ENCODE peak calls at places on chromosome 10, in five cellular contexts. E is GM23338, R is HCT116, V is hepatocyte, X is GM23248. B is an unnamed sample.

GRCh38 chr10:29712108-29712507 is 77.3 kb upstream of the SVIL start:
- DNase-seq in E (peak; percentile 89), R (no peak), V (no peak), X (no peak), B (no peak)

GRCh38 chr10:8344756-8345155 is 290.3 kb downstream of the GATA3 start:
- DNase-seq in E (no peak), R (no peak), V (no peak), X (no peak), B (no peak)

GRCh38 chr10:132806126-132807061 is 20.4 kb upstream of the NKX6-2 start:
- DNase-seq in E (no peak), R (no peak), V (no peak), X (no peak), B (no peak)

GRCh38 chr10:111522551-111522950 is 445.7 kb downstream of the ADRA2A start:
- DNase-seq in E (no peak), R (no peak), V (no peak), X (no peak), B (no peak)

GRCh38 chr10:116038259-116038658 is 234.7 kb downstream of the GFRA1 start:
- DNase-seq in E (no peak), R (no peak), V (no peak), X (peak; percentile 69), B (no peak)

GRCh38 chr10:15483215-15483970 is 112.3 kb upstream of the FAM171A1 start:
- DNase-seq in E (no peak), R (no peak), V (no peak), X (no peak), B (no peak)

GRCh38 chr10:123614888-123615287 is 51.3 kb upstream of the GPR26 start:
- DNase-seq in E (peak; percentile 97), R (peak; percentile 16), V (peak; percentile 91), X (peak; percentile 67), B (peak; percentile 61)

GRCh38 chr10:68332259-68333057 is at the start of gene PBLD:
- DNase-seq in E (peak; percentile 93), R (peak; percentile 43), V (peak; percentile 87), X (peak; percentile 86), B (peak; percentile 69)

GRCh38 chr10:74738985-74739567 is 87.3 kb upstream of the KAT6B start:
- DNase-seq in E (peak; percentile 62), R (no peak), V (no peak), X (peak; percentile 10), B (peak; percentile 97)

GRCh38 chr10:6494934-6495592 is 85.0 kb downstream of the PRKCQ start:
- DNase-seq in E (no peak), R (no peak), V (no peak), X (peak; percentile 11), B (no peak)

GRCh38 chr10:71600856-71601255 is 118.7 kb downstream of the C10orf105 start:
- DNase-seq in E (no peak), R (no peak), V (no peak), X (peak; percentile 94), B (no peak)

GRCh38 chr10:3129581-3130340 is 42.8 kb downstream of the PITRM1 start:
- DNase-seq in E (no peak), R (no peak), V (no peak), X (no peak), B (no peak)

GRCh38 chr10:97676770-97677581 is 10.1 kb downstream of the AVPI1 start:
- DNase-seq in E (peak; percentile 75), R (no peak), V (peak; percentile 78), X (peak; percentile 69), B (peak; percentile 39)

GRCh38 chr10:111756541-111757061 is 427.0 kb downstream of the GPAM start:
- DNase-seq in E (peak; percentile 87), R (peak; percentile 79), V (peak; percentile 78), X (peak; percentile 82), B (peak; percentile 57)

GRCh38 chr10:1665262-1665661 is 72.1 kb downstream of the ADARB2 start:
- DNase-seq in E (no peak), R (no peak), V (no peak), X (no peak), B (no peak)

GRCh38 chr10:24873281-24873683 is 79.1 kb downstream of the PRTFDC1 start:
- DNase-seq in E (no peak), R (no peak), V (peak; percentile 30), X (peak; percentile 97), B (peak; percentile 88)

GRCh38 chr10:103545366-103545765 is 51.9 kb downstream of the NEURL1 start:
- DNase-seq in E (no peak), R (no peak), V (peak; percentile 2), X (no peak), B (no peak)

GRCh38 chr10:33193867-33194521 is 140.5 kb downstream of the NRP1 start:
- DNase-seq in E (no peak), R (no peak), V (peak; percentile 27), X (peak; percentile 84), B (no peak)

GRCh38 chr10:124733566-124734245 is 10.5 kb downstream of the FAM53B start:
- DNase-seq in E (no peak), R (no peak), V (no peak), X (no peak), B (peak; percentile 25)

DNA sequence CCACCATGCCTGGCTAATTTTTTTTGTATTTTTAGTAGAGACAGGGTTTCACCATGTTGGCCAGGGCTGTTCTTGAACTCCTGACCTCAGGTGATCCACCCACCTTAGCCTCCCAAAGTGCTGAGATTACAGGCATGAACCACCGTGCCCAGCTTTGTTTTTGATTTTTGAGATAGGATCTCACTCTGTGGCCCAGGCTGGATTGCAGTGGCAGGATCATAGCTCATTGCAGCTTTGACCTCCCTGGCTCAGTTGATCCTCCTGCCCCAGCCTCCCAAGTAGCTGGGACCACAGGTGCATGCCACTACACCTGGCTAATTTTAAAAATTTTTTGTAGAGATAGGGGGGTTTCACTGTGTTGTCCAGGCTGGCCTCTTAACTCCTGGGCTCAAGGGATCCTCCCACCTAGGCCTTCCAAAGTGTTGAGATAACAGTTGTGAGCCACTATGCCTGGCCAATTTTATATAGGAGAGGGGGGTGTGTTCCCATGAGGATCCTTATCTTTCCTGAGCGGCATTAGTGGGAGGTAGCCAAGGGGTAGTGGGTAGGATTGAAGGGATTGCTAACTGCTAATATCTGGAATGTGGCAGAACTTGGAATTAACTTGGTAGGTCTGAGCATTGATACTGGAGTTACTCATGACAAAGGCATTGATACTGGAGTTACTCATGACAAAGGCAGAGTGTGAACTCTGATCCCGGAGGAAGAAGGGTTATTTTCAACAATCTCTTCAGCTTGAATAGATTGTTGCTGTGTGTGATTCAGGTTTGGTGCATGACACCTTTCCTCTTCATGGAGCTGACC is 1.0 kb upstream of the NOLC1 start:
- DNase-seq in E (no peak), R (no peak), V (peak; percentile 25), X (peak; percentile 81), B (no peak)
- TF ChIP-seq EZH2phosphoT487 in E (no peak), R (no peak), V (no peak), X (no peak), B (no peak)

GRCh38 chr10:18162021-18162631 is 21.9 kb downstream of the CACNB2 start:
- DNase-seq in E (no peak), R (no peak), V (no peak), X (no peak), B (no peak)
- H3K4me1 ChIP-seq in E (no peaks in the 10 kb centered on the region), R (no peaks in the 10 kb centered on the region), V (peaks cover 19% of the 10 kb centered on the region), X (peaks cover 55% of the 10 kb centered on the region), B (no peaks in the 10 kb centered on the region)

GRCh38 chr10:36880898-36881297 is 244.5 kb upstream of the ANKRD30A start:
- DNase-seq in E (peak; percentile 60), R (no peak), V (peak; percentile 13), X (peak; percentile 65), B (peak; percentile 34)
- TF ChIP-seq EZH2phosphoT487 in E (no peak), R (no peak), V (no peak), X (no peak), B (no peak)

GRCh38 chr10:87558333-87558732 is 53.6 kb downstream of the MINPP1 start:
- DNase-seq in E (no peak), R (no peak), V (no peak), X (no peak), B (peak; percentile 54)

GRCh38 chr10:87557409-87557808 is 52.7 kb downstream of the MINPP1 start:
- DNase-seq in E (no peak), R (no peak), V (no peak), X (no peak), B (no peak)

GRCh38 chr10:87562750-87563149 is 58.1 kb downstream of the MINPP1 start:
- DNase-seq in E (no peak), R (no peak), V (no peak), X (no peak), B (no peak)

GRCh38 chr10:87560495-87561222 is 56.0 kb downstream of the MINPP1 start:
- DNase-seq in E (no peak), R (no peak), V (no peak), X (no peak), B (no peak)

GRCh38 chr10:87559392-87559791 is 54.7 kb downstream of the MINPP1 start:
- DNase-seq in E (peak; percentile 42), R (no peak), V (no peak), X (no peak), B (no peak)
- H3K4me1 ChIP-seq in E (peaks cover 19% of the 10 kb centered on the region), R (no peaks in the 10 kb centered on the region), V (no peaks in the 10 kb centered on the region), X (peaks cover 3% of the 10 kb centered on the region), B (peaks cover 34% of the 10 kb centered on the region)